ENCODE peak calls at places on chromosomes 12 and 14, in six cellular contexts. One of them, this sample, is unnamed.

GRCh38 chr14:74611672-74612345 is at the start of gene LTBP2:
- DNase-seq in A549: no peak
- DNase-seq in EL: peak
- DNase-seq in stimulated activated CD8-positive, alpha-beta memory T cell treated with anti-CD3 and anti-CD28 coated beads, Interleukin-7, amount 100 ng/mL, for 48 hours: no peak
- DNase-seq in RWPE1: no peak
- DNase-seq in nephron progenitor cell: peak
- DNase-seq in this sample: no peak

GRCh38 chr12:16347391-16348298 is at the start of gene MGST1:
- DNase-seq in A549: peak
- DNase-seq in EL: peak
- DNase-seq in stimulated activated CD8-positive, alpha-beta memory T cell treated with anti-CD3 and anti-CD28 coated beads, Interleukin-7, amount 100 ng/mL, for 48 hours: no peak
- DNase-seq in RWPE1: peak
- DNase-seq in nephron progenitor cell: peak
- DNase-seq in this sample: no peak

GRCh38 chr14:53035796-53036195 is 84.9 kb upstream of the FERMT2 start:
- DNase-seq in A549: no peak
- DNase-seq in EL: no peak
- DNase-seq in stimulated activated CD8-positive, alpha-beta memory T cell treated with anti-CD3 and anti-CD28 coated beads, Interleukin-7, amount 100 ng/mL, for 48 hours: no peak
- DNase-seq in RWPE1: no peak
- DNase-seq in nephron progenitor cell: no peak
- DNase-seq in this sample: no peak

GRCh38 chr14:96307434-96307833 is 51.4 kb downstream of the BDKRB1 start:
- DNase-seq in A549: peak
- DNase-seq in EL: no peak
- DNase-seq in stimulated activated CD8-positive, alpha-beta memory T cell treated with anti-CD3 and anti-CD28 coated beads, Interleukin-7, amount 100 ng/mL, for 48 hours: no peak
- DNase-seq in RWPE1: no peak
- DNase-seq in nephron progenitor cell: no peak
- DNase-seq in this sample: no peak

GRCh38 chr12:107760207-107760816 is 625 bp downstream of the PRDM4 start:
- DNase-seq in A549: peak
- DNase-seq in EL: peak
- DNase-seq in stimulated activated CD8-positive, alpha-beta memory T cell treated with anti-CD3 and anti-CD28 coated beads, Interleukin-7, amount 100 ng/mL, for 48 hours: peak
- DNase-seq in RWPE1: peak
- DNase-seq in nephron progenitor cell: peak
- DNase-seq in this sample: no peak

GRCh38 chr12:2941524-2941923 is 17.7 kb upstream of the TEAD4 start:
- DNase-seq in A549: no peak
- DNase-seq in EL: no peak
- DNase-seq in stimulated activated CD8-positive, alpha-beta memory T cell treated with anti-CD3 and anti-CD28 coated beads, Interleukin-7, amount 100 ng/mL, for 48 hours: no peak
- DNase-seq in RWPE1: no peak
- DNase-seq in nephron progenitor cell: no peak
- DNase-seq in this sample: no peak

GRCh38 chr14:52318829-52319604 is 4.9 kb downstream of the PTGER2 start:
- DNase-seq in A549: no peak
- DNase-seq in EL: no peak
- DNase-seq in stimulated activated CD8-positive, alpha-beta memory T cell treated with anti-CD3 and anti-CD28 coated beads, Interleukin-7, amount 100 ng/mL, for 48 hours: no peak
- DNase-seq in RWPE1: no peak
- DNase-seq in nephron progenitor cell: no peak
- DNase-seq in this sample: no peak

GRCh38 chr14:38201137-38201828 is 6.4 kb upstream of the SSTR1 start:
- DNase-seq in A549: no peak
- DNase-seq in EL: no peak
- DNase-seq in stimulated activated CD8-positive, alpha-beta memory T cell treated with anti-CD3 and anti-CD28 coated beads, Interleukin-7, amount 100 ng/mL, for 48 hours: no peak
- DNase-seq in RWPE1: no peak
- DNase-seq in nephron progenitor cell: no peak
- DNase-seq in this sample: no peak